ENCODE peak calls at places on chromosomes 2 and 18, in four cellular contexts. One of them, this sample, is unnamed.

GRCh38 chr2:69931832-69932595 is 17.1 kb downstream of the MXD1 start:
- DNase-seq in fibroblast of mammary gland: no peak
- DNase-seq in transverse colon: no peak
- DNase-seq in astrocyte of the spinal cord: no peak
- DNase-seq in this sample: no peak

GRCh38 chr2:38099096-38099997 is 23.4 kb upstream of the CYP1B1 start:
- DNase-seq in transverse colon: no peak
- DNase-seq in astrocyte of the spinal cord: no peak
- DNase-seq in fibroblast of mammary gland: peak
- DNase-seq in this sample: no peak

GRCh38 chr18:78776706-78777105 is 202.9 kb upstream of the SALL3 start:
- DNase-seq in transverse colon: peak
- DNase-seq in astrocyte of the spinal cord: no peak
- DNase-seq in fibroblast of mammary gland: no peak
- DNase-seq in this sample: no peak

GRCh38 chr18:63319383-63320040 is at the start of gene BCL2:
- DNase-seq in transverse colon: peak
- DNase-seq in astrocyte of the spinal cord: peak
- DNase-seq in fibroblast of mammary gland: peak
- DNase-seq in this sample: no peak

GRCh38 chr18:48887294-48887904 is 63.4 kb downstream of the SMAD7 start:
- DNase-seq in fibroblast of mammary gland: no peak
- DNase-seq in transverse colon: no peak
- DNase-seq in astrocyte of the spinal cord: no peak
- DNase-seq in this sample: no peak

GRCh38 chr2:241913703-241914102 is 44.2 kb downstream of the RTP5 start:
- DNase-seq in transverse colon: no peak
- DNase-seq in fibroblast of mammary gland: no peak
- DNase-seq in astrocyte of the spinal cord: no peak
- DNase-seq in this sample: no peak

GRCh38 chr18:22983175-22983574 is 50.0 kb downstream of the RBBP8 start:
- DNase-seq in fibroblast of mammary gland: peak
- DNase-seq in astrocyte of the spinal cord: peak
- DNase-seq in transverse colon: no peak
- DNase-seq in this sample: no peak

GRCh38 chr2:226583715-226584114 is 215.9 kb downstream of the IRS1 start:
- DNase-seq in transverse colon: no peak
- DNase-seq in fibroblast of mammary gland: peak
- DNase-seq in astrocyte of the spinal cord: peak
- DNase-seq in this sample: peak

GRCh38 chr2:39632871-39633270 is 32.8 kb upstream of the TMEM178A start:
- DNase-seq in fibroblast of mammary gland: peak
- DNase-seq in transverse colon: no peak
- DNase-seq in astrocyte of the spinal cord: peak
- DNase-seq in this sample: peak

GRCh38 chr18:72941001-72941400 is 73.2 kb upstream of the NETO1 start:
- DNase-seq in astrocyte of the spinal cord: no peak
- DNase-seq in fibroblast of mammary gland: no peak
- DNase-seq in transverse colon: no peak
- DNase-seq in this sample: no peak

GRCh38 chr2:188291617-188292445 is at the start of gene GULP1:
- DNase-seq in astrocyte of the spinal cord: peak
- DNase-seq in fibroblast of mammary gland: peak
- DNase-seq in transverse colon: peak
- DNase-seq in this sample: peak

GRCh38 chr2:109200616-109201464 is 71.8 kb downstream of the SH3RF3 start:
- DNase-seq in fibroblast of mammary gland: no peak
- DNase-seq in transverse colon: no peak
- DNase-seq in astrocyte of the spinal cord: no peak
- DNase-seq in this sample: peak

GRCh38 chr2:225764346-225764745 is 364.8 kb downstream of the NYAP2 start:
- DNase-seq in transverse colon: no peak
- DNase-seq in astrocyte of the spinal cord: peak
- DNase-seq in fibroblast of mammary gland: peak
- DNase-seq in this sample: no peak

GRCh38 chr2:216299588-216299987 is 72.7 kb downstream of the MARCHF4 start:
- DNase-seq in fibroblast of mammary gland: peak
- DNase-seq in transverse colon: no peak
- DNase-seq in astrocyte of the spinal cord: no peak
- DNase-seq in this sample: no peak

GRCh38 chr18:50745946-50746345 is 73.9 kb downstream of the MRO start:
- DNase-seq in transverse colon: no peak
- DNase-seq in fibroblast of mammary gland: no peak
- DNase-seq in astrocyte of the spinal cord: no peak
- DNase-seq in this sample: no peak

GRCh38 chr2:43448011-43448821 is 147.6 kb downstream of the THADA start:
- DNase-seq in fibroblast of mammary gland: no peak
- DNase-seq in astrocyte of the spinal cord: no peak
- DNase-seq in transverse colon: no peak
- DNase-seq in this sample: no peak

GRCh38 chr2:199704358-199705238 is 146.4 kb downstream of the FTCDNL1 start:
- DNase-seq in astrocyte of the spinal cord: no peak
- DNase-seq in fibroblast of mammary gland: peak
- DNase-seq in transverse colon: peak
- DNase-seq in this sample: peak

GRCh38 chr2:3078684-3079083 is 298.9 kb downstream of the EIPR1 start:
- DNase-seq in transverse colon: no peak
- DNase-seq in astrocyte of the spinal cord: no peak
- DNase-seq in fibroblast of mammary gland: no peak
- DNase-seq in this sample: no peak

GRCh38 chr2:181742908-181743722 is 62.8 kb upstream of the NEUROD1 start:
- DNase-seq in transverse colon: peak
- DNase-seq in astrocyte of the spinal cord: peak
- DNase-seq in fibroblast of mammary gland: peak
- DNase-seq in this sample: peak

GRCh38 chr2:73069855-73070650 is 1.5 kb downstream of the SFXN5 start:
- DNase-seq in astrocyte of the spinal cord: peak
- DNase-seq in fibroblast of mammary gland: no peak
- DNase-seq in transverse colon: no peak
- DNase-seq in this sample: no peak

GRCh38 chr2:83221258-83221657 is 1237.8 kb downstream of the SUCLG1 start:
- DNase-seq in astrocyte of the spinal cord: no peak
- DNase-seq in fibroblast of mammary gland: peak
- DNase-seq in transverse colon: no peak
- DNase-seq in this sample: no peak

GRCh38 chr2:37858197-37858711 is 66.8 kb upstream of the RMDN2 start:
- DNase-seq in transverse colon: peak
- DNase-seq in astrocyte of the spinal cord: peak
- DNase-seq in fibroblast of mammary gland: peak
- DNase-seq in this sample: no peak

GRCh38 chr2:209960676-209961630 is 41.5 kb upstream of the RPE start:
- DNase-seq in astrocyte of the spinal cord: peak
- DNase-seq in transverse colon: peak
- DNase-seq in fibroblast of mammary gland: peak
- DNase-seq in this sample: peak
- TF ChIP-seq CTCF in astrocyte of the spinal cord: peak
- TF ChIP-seq CTCF in transverse colon: peak
- TF ChIP-seq CTCF in fibroblast of mammary gland: peak
- TF ChIP-seq CTCF in this sample: peak

DNA sequence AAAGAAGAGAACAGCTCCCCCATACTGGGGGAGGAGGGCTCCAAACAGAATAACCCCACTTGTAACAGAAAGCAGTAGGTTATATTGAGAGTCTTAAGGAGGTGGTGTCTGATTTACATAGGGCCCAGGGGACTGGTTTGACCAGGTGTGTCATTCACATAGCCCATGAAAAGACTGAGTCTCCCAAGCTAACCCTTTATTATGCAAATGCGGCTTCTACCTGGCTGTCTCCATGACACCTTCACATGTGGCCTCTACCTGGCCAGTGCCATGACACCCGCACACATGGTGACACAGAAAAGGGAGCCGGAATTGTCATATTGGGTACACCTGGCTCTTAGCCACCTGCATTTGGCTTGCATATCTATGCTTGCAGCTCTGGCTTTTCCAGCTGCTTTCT is 1057.2 kb upstream of the PIK3C3 start:
- DNase-seq in astrocyte of the spinal cord: no peak
- DNase-seq in fibroblast of mammary gland: no peak
- DNase-seq in transverse colon: no peak
- DNase-seq in this sample: no peak
- TF ChIP-seq CTCF in astrocyte of the spinal cord: no peak
- TF ChIP-seq CTCF in fibroblast of mammary gland: no peak
- TF ChIP-seq CTCF in transverse colon: no peak
- TF ChIP-seq CTCF in this sample: no peak

DNA sequence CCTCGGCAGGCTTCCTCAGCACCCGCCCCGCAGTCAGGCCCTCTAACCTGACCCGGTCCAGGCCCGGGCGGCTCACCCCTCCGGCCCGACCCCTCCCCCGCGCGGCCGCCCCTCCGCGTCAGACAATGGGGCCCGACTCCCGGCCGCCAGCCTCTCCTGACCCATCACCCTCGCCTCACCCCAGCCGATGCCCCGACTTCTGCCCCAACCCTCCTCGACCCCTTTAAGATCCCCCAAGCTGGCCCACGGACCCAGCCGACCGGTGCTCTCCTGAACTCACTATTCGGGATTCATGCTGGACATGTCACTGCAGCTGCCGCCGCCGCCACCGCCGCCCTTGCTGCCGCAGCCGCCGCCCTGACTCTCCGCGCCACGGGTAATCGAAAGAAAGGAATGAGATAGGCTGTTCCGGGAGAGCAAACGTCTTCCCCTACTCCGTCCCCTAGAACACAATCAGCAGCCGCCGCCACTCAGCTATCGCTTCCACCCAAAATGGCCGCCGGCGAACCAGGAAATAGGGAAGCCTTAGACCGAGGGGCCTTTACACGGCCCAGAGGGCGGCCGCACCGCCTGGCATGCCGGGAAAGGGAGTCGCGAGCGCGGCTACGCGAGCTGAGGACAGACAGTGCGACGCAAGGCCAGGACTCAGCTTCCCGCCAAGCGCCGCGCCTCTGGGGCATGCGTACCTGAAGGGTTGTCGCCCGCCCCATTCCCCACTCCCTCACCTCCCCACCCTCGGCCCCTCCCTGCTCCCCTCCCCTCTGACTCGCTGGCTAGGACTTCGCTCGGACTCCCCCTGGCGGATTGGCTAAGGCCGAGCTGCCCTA is at the start of gene RAB1A:
- DNase-seq in transverse colon: peak
- DNase-seq in fibroblast of mammary gland: peak
- DNase-seq in astrocyte of the spinal cord: peak
- DNase-seq in this sample: peak
- TF ChIP-seq CTCF in transverse colon: peak
- TF ChIP-seq CTCF in fibroblast of mammary gland: no peak
- TF ChIP-seq CTCF in astrocyte of the spinal cord: peak
- TF ChIP-seq CTCF in this sample: no peak

GRCh38 chr2:154724194-154724797 is 25.8 kb downstream of the KCNJ3 start:
- DNase-seq in transverse colon: no peak
- DNase-seq in astrocyte of the spinal cord: no peak
- DNase-seq in fibroblast of mammary gland: no peak
- DNase-seq in this sample: no peak
- TF ChIP-seq CTCF in transverse colon: no peak
- TF ChIP-seq CTCF in astrocyte of the spinal cord: no peak
- TF ChIP-seq CTCF in fibroblast of mammary gland: no peak
- TF ChIP-seq CTCF in this sample: no peak

GRCh38 chr2:166106431-166107015 is 21.3 kb downstream of the SCN1A start:
- DNase-seq in fibroblast of mammary gland: peak
- DNase-seq in transverse colon: no peak
- DNase-seq in astrocyte of the spinal cord: peak
- DNase-seq in this sample: no peak
- TF ChIP-seq CTCF in fibroblast of mammary gland: peak
- TF ChIP-seq CTCF in transverse colon: no peak
- TF ChIP-seq CTCF in astrocyte of the spinal cord: peak
- TF ChIP-seq CTCF in this sample: no peak

GRCh38 chr2:26411419-26411818 is 9.7 kb downstream of the DRC1 start:
- DNase-seq in transverse colon: no peak
- DNase-seq in astrocyte of the spinal cord: no peak
- DNase-seq in fibroblast of mammary gland: no peak
- DNase-seq in this sample: no peak
- TF ChIP-seq CTCF in transverse colon: no peak
- TF ChIP-seq CTCF in astrocyte of the spinal cord: no peak
- TF ChIP-seq CTCF in fibroblast of mammary gland: no peak
- TF ChIP-seq CTCF in this sample: no peak

GRCh38 chr2:218081063-218081462 is 12.0 kb downstream of the RUFY4 start:
- DNase-seq in fibroblast of mammary gland: no peak
- DNase-seq in transverse colon: no peak
- DNase-seq in astrocyte of the spinal cord: no peak
- DNase-seq in this sample: no peak
- TF ChIP-seq CTCF in fibroblast of mammary gland: no peak
- TF ChIP-seq CTCF in transverse colon: no peak
- TF ChIP-seq CTCF in astrocyte of the spinal cord: no peak
- TF ChIP-seq CTCF in this sample: no peak

GRCh38 chr18:21241224-21242131 is 554 bp upstream of the GREB1L start:
- DNase-seq in astrocyte of the spinal cord: no peak
- DNase-seq in transverse colon: peak
- DNase-seq in fibroblast of mammary gland: peak
- DNase-seq in this sample: peak

GRCh38 chr18:21243041-21243431 is 1.0 kb downstream of the GREB1L start:
- DNase-seq in transverse colon: peak
- DNase-seq in astrocyte of the spinal cord: no peak
- DNase-seq in fibroblast of mammary gland: peak
- DNase-seq in this sample: no peak

DNA sequence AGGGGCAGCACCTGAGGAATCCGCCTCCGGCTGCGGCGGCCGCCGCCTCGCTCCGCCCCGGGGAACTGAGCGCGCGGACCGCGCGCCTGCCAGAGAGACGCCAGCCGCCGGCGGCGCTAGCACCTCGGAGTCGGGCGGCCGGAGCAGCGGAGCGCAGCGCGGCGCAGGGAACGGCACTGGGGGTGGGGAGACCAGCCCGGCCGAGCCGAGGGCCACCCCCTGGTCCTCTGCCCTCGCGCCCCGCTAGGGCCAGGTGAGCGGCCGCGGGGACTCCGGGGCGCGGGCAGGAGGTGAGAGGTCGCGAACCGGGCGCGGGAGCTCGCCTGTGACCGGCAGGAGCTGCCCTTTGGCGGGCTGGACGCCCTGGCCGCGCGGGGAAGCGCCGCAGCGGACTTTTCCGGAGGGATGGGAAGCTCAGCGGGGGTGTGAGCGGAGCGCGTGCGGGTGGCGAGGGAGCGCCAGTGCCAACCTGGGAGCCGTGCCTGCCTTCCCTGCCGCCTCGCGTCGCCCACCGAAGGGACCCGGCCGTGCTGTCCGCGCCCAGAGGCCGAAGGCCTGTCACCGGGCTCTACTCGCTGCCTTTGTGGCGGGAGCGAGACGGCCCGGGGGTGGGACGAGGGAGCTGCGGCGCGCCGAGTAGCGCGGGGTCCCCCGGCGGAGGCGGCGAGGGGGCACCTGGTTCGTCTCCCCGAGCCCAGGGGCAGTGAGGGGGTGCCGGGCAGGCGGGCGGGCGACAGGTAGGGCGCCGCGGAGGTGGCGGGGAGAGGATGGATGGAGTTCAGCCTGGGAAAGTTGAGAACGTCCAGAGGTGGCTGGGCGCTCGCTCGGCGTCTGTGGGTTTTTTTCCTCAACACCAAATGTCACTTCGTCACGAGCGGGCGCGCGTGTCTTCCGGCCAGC is at the start of gene GREB1L:
- DNase-seq in astrocyte of the spinal cord: peak
- DNase-seq in fibroblast of mammary gland: peak
- DNase-seq in transverse colon: peak
- DNase-seq in this sample: peak
- TF ChIP-seq CTCF in astrocyte of the spinal cord: peak
- TF ChIP-seq CTCF in fibroblast of mammary gland: peak
- TF ChIP-seq CTCF in transverse colon: no peak
- TF ChIP-seq CTCF in this sample: peak

GRCh38 chr2:45342-46130 is 769 bp downstream of the FAM110C start:
- DNase-seq in fibroblast of mammary gland: no peak
- DNase-seq in transverse colon: peak
- DNase-seq in astrocyte of the spinal cord: no peak
- DNase-seq in this sample: peak
- TF ChIP-seq CTCF in fibroblast of mammary gland: no peak
- TF ChIP-seq CTCF in transverse colon: no peak
- TF ChIP-seq CTCF in astrocyte of the spinal cord: no peak
- TF ChIP-seq CTCF in this sample: no peak

This sample was measured in thyroid gland.